ENCODE peak calls at places on chromosomes 7 and 10, in six cellular contexts. B, Q, W, I, L and J are unnamed samples.

GRCh38 chr7:71718563-71718962 is 586.6 kb downstream of the GALNT17 start:
- DNase-seq in W (no peak), B (no peak), I (no peak), Q (no peak), L (no peak), J (no peak)

GRCh38 chr7:55065079-55065478 is 46.3 kb downstream of the EGFR start:
- DNase-seq in I (no peak), W (peak; percentile 96), L (no peak), Q (no peak), B (no peak), J (peak; percentile 9)

GRCh38 chr10:115948415-115948814 is 324.6 kb downstream of the GFRA1 start:
- DNase-seq in Q (no peak), L (no peak), I (no peak), B (no peak), W (no peak), J (peak; percentile 2)

GRCh38 chr7:46352335-46352954 is 431.4 kb upstream of the IGFBP3 start:
- DNase-seq in Q (no peak), L (no peak), I (no peak), W (peak; percentile 34), B (no peak), J (peak; percentile 39)

GRCh38 chr10:93999401-93999851 is 5.7 kb downstream of the PLCE1 start:
- DNase-seq in W (no peak), L (peak; percentile 52), I (no peak), Q (peak; percentile 71), B (no peak), J (no peak)

GRCh38 chr7:131845573-131846337 is 289.3 kb upstream of the PODXL start:
- DNase-seq in W (no peak), I (no peak), L (no peak), B (no peak), Q (no peak), J (no peak)

GRCh38 chr10:62528441-62528840 is 154.3 kb downstream of the ZNF365 start:
- DNase-seq in Q (no peak), I (no peak), W (no peak), B (no peak), L (no peak), J (no peak)

GRCh38 chr7:2829040-2829439 is 15.1 kb downstream of the GNA12 start:
- DNase-seq in L (no peak), B (no peak), W (no peak), I (no peak), Q (no peak), J (no peak)

GRCh38 chr10:124523301-124523871 is 61.8 kb downstream of the LHPP start:
- DNase-seq in L (no peak), B (no peak), Q (no peak), W (no peak), I (no peak), J (peak; percentile 31)

GRCh38 chr10:108048898-108049297 is 884.4 kb upstream of the SORCS1 start:
- DNase-seq in L (no peak), Q (no peak), W (no peak), B (no peak), I (no peak), J (no peak)

GRCh38 chr10:126160971-126161630 is 227.2 kb downstream of the ADAM12 start:
- DNase-seq in I (no peak), W (no peak), Q (no peak), B (no peak), L (no peak), J (peak; percentile 50)

GRCh38 chr10:11036424-11037011 is 18.8 kb downstream of the CELF2 start:
- DNase-seq in B (no peak), W (peak; percentile 3), L (no peak), Q (peak; percentile 55), I (no peak), J (peak; percentile 0)

GRCh38 chr7:70710011-70710480 is 421.9 kb upstream of the GALNT17 start:
- DNase-seq in W (peak; percentile 75), L (no peak), Q (no peak), B (no peak), I (no peak), J (peak; percentile 97)

GRCh38 chr7:22443370-22444180 is 56.4 kb downstream of the STEAP1B start:
- DNase-seq in L (no peak), W (no peak), I (no peak), B (no peak), Q (no peak), J (peak; percentile 33)

GRCh38 chr10:92688927-92689662 is 660 bp upstream of the HHEX start:
- DNase-seq in W (no peak), B (no peak), I (no peak), Q (peak; percentile 43), L (no peak), J (peak; percentile 63)

GRCh38 chr7:79182283-79182682 is 271.2 kb downstream of the MAGI2 start:
- DNase-seq in L (no peak), I (no peak), B (no peak), Q (no peak), W (no peak), J (no peak)

GRCh38 chr10:71757450-71757918 is 15.8 kb downstream of the VSIR start:
- DNase-seq in Q (no peak), I (no peak), W (no peak), B (no peak), L (no peak), J (peak; percentile 60)

GRCh38 chr7:108265007-108265406 is 134.8 kb upstream of the LAMB4 start:
- DNase-seq in B (no peak), W (no peak), L (no peak), Q (no peak), I (no peak), J (no peak)

GRCh38 chr10:91607661-91608442 is 25.0 kb downstream of the PPP1R3C start:
- DNase-seq in B (no peak), L (peak; percentile 20), W (no peak), I (no peak), Q (no peak), J (no peak)

GRCh38 chr10:61662794-61663259 is at the start of gene CABCOCO1:
- DNase-seq in L (peak; percentile 63), W (peak; percentile 15), B (no peak), Q (peak; percentile 71), I (no peak), J (peak; percentile 94)